ENCODE peak calls at places on chromosomes 5 and 9, in six cellular contexts. O is left cardiac atrium; T is activated naive CD4-positive, alpha-beta T cell; R is putamen; N is AG08396; M is T-helper 2 cell. Y is an unnamed sample.
A peak's percentile ranks its signal among the peaks of the same experiment; 100 is the strongest.

GRCh38 chr5:124343451-124343867 is 403.0 kb downstream of the ZNF608 start:
- DNase-seq in O (no peak), T (no peak), R (no peak), N (peak; percentile 78), M (no peak), Y (no peak)

GRCh38 chr5:137657073-137657472 is 78.8 kb downstream of the KLHL3 start:
- DNase-seq in O (no peak), T (no peak), R (no peak), N (no peak), M (no peak), Y (no peak)

GRCh38 chr5:399296-400281 is 43.4 kb upstream of the EXOC3 start:
- DNase-seq in O (peak; percentile 90), T (no peak), R (peak; percentile 26), N (peak; percentile 97), M (no peak), Y (peak; percentile 81)

GRCh38 chr5:146906803-146907202 is 28.2 kb upstream of the PPP2R2B start:
- DNase-seq in O (peak; percentile 16), T (no peak), R (no peak), N (no peak), M (no peak), Y (no peak)

GRCh38 chr9:106529616-106530015 is 333.4 kb upstream of the ZNF462 start:
- DNase-seq in O (no peak), T (no peak), R (no peak), N (no peak), M (no peak), Y (no peak)

GRCh38 chr5:36744678-36745659 is 131.6 kb upstream of the NIPBL start:
- DNase-seq in O (peak; percentile 69), T (no peak), R (peak; percentile 36), N (peak; percentile 84), M (no peak), Y (peak; percentile 93)

GRCh38 chr5:3330442-3330841 is 265.2 kb upstream of the IRX1 start:
- DNase-seq in O (no peak), T (no peak), R (no peak), N (no peak), M (no peak), Y (no peak)

GRCh38 chr9:78989031-78989658 is 582.6 kb upstream of the TLE4 start:
- DNase-seq in O (no peak), T (no peak), R (no peak), N (no peak), M (no peak), Y (no peak)

GRCh38 chr5:174159327-174160247 is 114.1 kb downstream of the NSG2 start:
- DNase-seq in O (no peak), T (no peak), R (no peak), N (peak; percentile 21), M (no peak), Y (no peak)

GRCh38 chr9:93082841-93083411 is 13.1 kb upstream of the CARD19 start:
- DNase-seq in O (no peak), T (no peak), R (no peak), N (no peak), M (no peak), Y (peak; percentile 30)

GRCh38 chr5:97455996-97456395 is 272.9 kb upstream of the RIOK2 start:
- DNase-seq in O (no peak), T (no peak), R (no peak), N (no peak), M (no peak), Y (no peak)

GRCh38 chr5:173243808-173244305 is 8.9 kb upstream of the NKX2-5 start:
- DNase-seq in O (no peak), T (no peak), R (no peak), N (no peak), M (no peak), Y (no peak)

GRCh38 chr5:32859211-32859641 is 148.1 kb downstream of the NPR3 start:
- DNase-seq in O (no peak), T (no peak), R (no peak), N (no peak), M (no peak), Y (no peak)

GRCh38 chr5:19987594-19988345 is at the start of gene CDH18:
- DNase-seq in O (peak; percentile 23), T (no peak), R (peak; percentile 72), N (peak; percentile 40), M (no peak), Y (no peak)

GRCh38 chr5:72608297-72608696 is 101.1 kb upstream of the ZNF366 start:
- DNase-seq in O (no peak), T (no peak), R (peak; percentile 85), N (no peak), M (no peak), Y (no peak)

GRCh38 chr9:109411818-109412352 is 86.2 kb downstream of the PTPN3 start:
- DNase-seq in O (no peak), T (no peak), R (no peak), N (peak; percentile 27), M (no peak), Y (peak; percentile 42)

GRCh38 chr9:88523056-88523455 is 11.9 kb upstream of the NXNL2 start:
- DNase-seq in O (no peak), T (no peak), R (no peak), N (no peak), M (no peak), Y (no peak)

GRCh38 chr5:153654444-153654843 is 164.0 kb downstream of the GRIA1 start:
- DNase-seq in O (no peak), T (no peak), R (no peak), N (no peak), M (no peak), Y (no peak)

GRCh38 chr9:22216730-22217160 is 207.6 kb upstream of the CDKN2B start:
- DNase-seq in O (no peak), T (no peak), R (no peak), N (peak; percentile 37), M (no peak), Y (no peak)

GRCh38 chr9:131611586-131611985 is 66.3 kb downstream of the PRRT1B start:
- DNase-seq in O (no peak), T (no peak), R (peak; percentile 71), N (no peak), M (no peak), Y (no peak)

GRCh38 chr9:108040783-108041182 is 551.2 kb upstream of the KLF4 start:
- DNase-seq in O (no peak), T (no peak), R (no peak), N (no peak), M (no peak), Y (no peak)

GRCh38 chr9:224540-225520 is 10.2 kb downstream of the DOCK8 start:
- DNase-seq in O (no peak), T (no peak), R (no peak), N (no peak), M (no peak), Y (no peak)

GRCh38 chr5:115452791-115453190 is 91.8 kb downstream of the FEM1C start:
- DNase-seq in O (no peak), T (no peak), R (no peak), N (no peak), M (no peak), Y (no peak)

GRCh38 chr5:172429201-172429940 is 25.0 kb downstream of the SH3PXD2B start:
- DNase-seq in O (peak; percentile 49), T (no peak), R (no peak), N (peak; percentile 44), M (no peak), Y (peak; percentile 72)

GRCh38 chr9:77714077-77714549 is 66.0 kb upstream of the GNA14 start:
- DNase-seq in O (no peak), T (no peak), R (no peak), N (no peak), M (no peak), Y (no peak)

GRCh38 chr5:114393159-114393558 is 31.3 kb downstream of the KCNN2 start:
- DNase-seq in O (no peak), T (no peak), R (no peak), N (no peak), M (no peak), Y (no peak)

GRCh38 chr5:107393846-107394245 is 276.9 kb downstream of the EFNA5 start:
- DNase-seq in O (no peak), T (no peak), R (no peak), N (no peak), M (no peak), Y (no peak)

GRCh38 chr9:71680189-71680983 is 87.9 kb downstream of the CEMIP2 start:
- DNase-seq in O (no peak), T (no peak), R (no peak), N (no peak), M (no peak), Y (no peak)

Y was measured in ureter.